ENCODE peak calls at places on chromosomes 11 and 22, in five cellular contexts. M, P, T, Q and H are unnamed samples.

GRCh38 chr11:117217141-117217609 is 14.7 kb downstream of the PCSK7 start:
- DNase-seq in P (no peak), Q (no peak), M (no peak), T (no peak), H (no peak)

GRCh38 chr11:3952715-3953114 is 97.3 kb downstream of the STIM1 start:
- DNase-seq in Q (no peak), M (no peak), P (no peak), T (no peak), H (no peak)

GRCh38 chr22:22753526-22754267 is 109.3 kb downstream of the GGTLC2 start:
- DNase-seq in P (peak), Q (peak), T (peak), M (peak), H (peak)

GRCh38 chr11:67311556-67312082 is 8.3 kb downstream of the SSH3 start:
- DNase-seq in Q (no peak), T (no peak), M (no peak), P (no peak), H (no peak)

GRCh38 chr11:36109850-36110606 is 166.2 kb downstream of the LDLRAD3 start:
- DNase-seq in Q (no peak), M (no peak), P (no peak), T (no peak), H (no peak)

GRCh38 chr22:28051787-28052356 is 132.8 kb upstream of the PITPNB start:
- DNase-seq in Q (peak), T (peak), P (no peak), M (peak), H (no peak)

GRCh38 chr11:83035070-83035854 is 36.4 kb downstream of the RAB30 start:
- DNase-seq in P (peak), T (no peak), Q (no peak), M (no peak), H (no peak)

GRCh38 chr22:37802310-37803194 is 5.2 kb upstream of the GCAT start:
- DNase-seq in P (peak), T (no peak), Q (no peak), M (peak), H (no peak)

GRCh38 chr11:67286621-67287333 is 2.3 kb upstream of the ANKRD13D start:
- DNase-seq in P (no peak), Q (no peak), T (no peak), M (no peak), H (no peak)

GRCh38 chr11:61699737-61700160 is 19.6 kb downstream of the DAGLA start:
- DNase-seq in Q (no peak), T (no peak), M (no peak), P (no peak), H (no peak)

GRCh38 chr11:43708776-43709175 is 28.2 kb downstream of the HSD17B12 start:
- DNase-seq in T (no peak), P (no peak), Q (no peak), M (no peak), H (no peak)

GRCh38 chr11:117068303-117068860 is 29.8 kb downstream of the SIK3 start:
- DNase-seq in M (no peak), P (no peak), Q (no peak), T (no peak), H (no peak)

GRCh38 chr11:19493446-19493845 is 219.2 kb upstream of the NAV2 start:
- DNase-seq in Q (no peak), P (peak), T (no peak), M (no peak), H (no peak)

GRCh38 chr11:101706541-101706940 is 122.7 kb upstream of the TRPC6 start:
- DNase-seq in Q (no peak), M (peak), T (no peak), P (no peak), H (no peak)

GRCh38 chr11:35077709-35078695 is 61.0 kb upstream of the CD44 start:
- DNase-seq in M (peak), Q (peak), P (no peak), T (peak), H (peak)